ENCODE peak calls at places on chromosomes 3 and 15, in nine cellular contexts. One of them, this sample, is unnamed.

GRCh38 chr15:91067026-91067425 is 33.0 kb upstream of the SV2B start:
- DNase-seq in PC-3: peak; percentile 14
- DNase-seq in stomach: no peak
- DNase-seq in upper lobe of right lung: no peak
- DNase-seq in testis: no peak
- DNase-seq in MCF 10A: peak; percentile 93
- DNase-seq in prostate gland: no peak
- DNase-seq in cardiac fibroblast: peak; percentile 84
- DNase-seq in A549: no peak
- DNase-seq in this sample: no peak

GRCh38 chr3:141368062-141368924 is at the start of gene ZBTB38:
- DNase-seq in stomach: peak; percentile 93
- DNase-seq in upper lobe of right lung: peak; percentile 95
- DNase-seq in cardiac fibroblast: peak; percentile 99
- DNase-seq in A549: peak; percentile 98
- DNase-seq in testis: peak; percentile 93
- DNase-seq in MCF 10A: peak; percentile 95
- DNase-seq in PC-3: peak; percentile 89
- DNase-seq in prostate gland: peak; percentile 75
- DNase-seq in this sample: peak; percentile 31

GRCh38 chr3:4710191-4710590 is 217.0 kb downstream of the ITPR1 start:
- DNase-seq in A549: no peak
- DNase-seq in stomach: no peak
- DNase-seq in prostate gland: no peak
- DNase-seq in cardiac fibroblast: no peak
- DNase-seq in upper lobe of right lung: no peak
- DNase-seq in MCF 10A: no peak
- DNase-seq in testis: no peak
- DNase-seq in PC-3: no peak
- DNase-seq in this sample: no peak

GRCh38 chr3:150133293-150133692 is 162.6 kb upstream of the PFN2 start:
- DNase-seq in testis: no peak
- DNase-seq in PC-3: no peak
- DNase-seq in A549: no peak
- DNase-seq in prostate gland: no peak
- DNase-seq in upper lobe of right lung: no peak
- DNase-seq in MCF 10A: no peak
- DNase-seq in cardiac fibroblast: peak; percentile 56
- DNase-seq in stomach: no peak
- DNase-seq in this sample: no peak

GRCh38 chr3:30751610-30752299 is 142.7 kb downstream of the GADL1 start:
- DNase-seq in cardiac fibroblast: peak; percentile 72
- DNase-seq in testis: peak; percentile 28
- DNase-seq in A549: peak; percentile 36
- DNase-seq in stomach: peak; percentile 27
- DNase-seq in prostate gland: no peak
- DNase-seq in MCF 10A: peak; percentile 52
- DNase-seq in upper lobe of right lung: no peak
- DNase-seq in PC-3: peak; percentile 62
- DNase-seq in this sample: no peak

GRCh38 chr15:52018693-52019393 is at the start of gene MAPK6:
- DNase-seq in PC-3: peak; percentile 91
- DNase-seq in A549: peak; percentile 93
- DNase-seq in testis: peak; percentile 96
- DNase-seq in stomach: peak; percentile 97
- DNase-seq in upper lobe of right lung: peak; percentile 97
- DNase-seq in MCF 10A: peak; percentile 90
- DNase-seq in prostate gland: peak; percentile 93
- DNase-seq in cardiac fibroblast: peak; percentile 93
- DNase-seq in this sample: peak; percentile 86

GRCh38 chr15:64149424-64150235 is 1.9 kb upstream of the SNX22 start:
- DNase-seq in MCF 10A: peak; percentile 35
- DNase-seq in stomach: no peak
- DNase-seq in upper lobe of right lung: no peak
- DNase-seq in cardiac fibroblast: peak; percentile 48
- DNase-seq in PC-3: peak; percentile 31
- DNase-seq in prostate gland: no peak
- DNase-seq in A549: peak; percentile 61
- DNase-seq in testis: no peak
- DNase-seq in this sample: no peak

GRCh38 chr3:57557088-57557537 is 1.0 kb downstream of the PDE12 start:
- DNase-seq in prostate gland: no peak
- DNase-seq in MCF 10A: peak; percentile 48
- DNase-seq in stomach: peak; percentile 34
- DNase-seq in testis: peak; percentile 33
- DNase-seq in upper lobe of right lung: no peak
- DNase-seq in PC-3: peak; percentile 52
- DNase-seq in cardiac fibroblast: peak; percentile 60
- DNase-seq in A549: peak; percentile 26
- DNase-seq in this sample: no peak

GRCh38 chr3:161969867-161970266 is 473.3 kb downstream of the OTOL1 start:
- DNase-seq in MCF 10A: peak; percentile 11
- DNase-seq in stomach: no peak
- DNase-seq in upper lobe of right lung: no peak
- DNase-seq in A549: no peak
- DNase-seq in cardiac fibroblast: peak; percentile 36
- DNase-seq in testis: no peak
- DNase-seq in prostate gland: no peak
- DNase-seq in PC-3: peak; percentile 28
- DNase-seq in this sample: no peak

GRCh38 chr3:24237971-24238767 is 256.5 kb downstream of the THRB start:
- DNase-seq in MCF 10A: peak; percentile 85
- DNase-seq in upper lobe of right lung: no peak
- DNase-seq in PC-3: peak; percentile 92
- DNase-seq in A549: peak; percentile 78
- DNase-seq in testis: peak; percentile 72
- DNase-seq in cardiac fibroblast: peak; percentile 92
- DNase-seq in stomach: no peak
- DNase-seq in prostate gland: peak; percentile 69
- DNase-seq in this sample: no peak

GRCh38 chr3:8623741-8624140 is 20.9 kb downstream of the SSUH2 start:
- DNase-seq in PC-3: no peak
- DNase-seq in A549: no peak
- DNase-seq in MCF 10A: no peak
- DNase-seq in stomach: no peak
- DNase-seq in cardiac fibroblast: no peak
- DNase-seq in prostate gland: no peak
- DNase-seq in upper lobe of right lung: peak; percentile 40
- DNase-seq in testis: no peak
- DNase-seq in this sample: no peak

GRCh38 chr15:64897345-64897985 is 14.2 kb upstream of the ANKDD1A start:
- DNase-seq in testis: peak; percentile 93
- DNase-seq in A549: no peak
- DNase-seq in upper lobe of right lung: peak; percentile 77
- DNase-seq in PC-3: peak; percentile 49
- DNase-seq in cardiac fibroblast: peak; percentile 79
- DNase-seq in prostate gland: no peak
- DNase-seq in MCF 10A: peak; percentile 46
- DNase-seq in stomach: peak; percentile 74
- DNase-seq in this sample: no peak

GRCh38 chr3:41102053-41102556 is 97.2 kb upstream of the CTNNB1 start:
- DNase-seq in prostate gland: no peak
- DNase-seq in MCF 10A: peak; percentile 69
- DNase-seq in upper lobe of right lung: no peak
- DNase-seq in cardiac fibroblast: no peak
- DNase-seq in A549: peak; percentile 67
- DNase-seq in PC-3: peak; percentile 75
- DNase-seq in stomach: no peak
- DNase-seq in testis: no peak
- DNase-seq in this sample: no peak

GRCh38 chr3:186048119-186048518 is 60.8 kb downstream of the ETV5 start:
- DNase-seq in prostate gland: no peak
- DNase-seq in testis: no peak
- DNase-seq in upper lobe of right lung: no peak
- DNase-seq in A549: no peak
- DNase-seq in stomach: no peak
- DNase-seq in MCF 10A: no peak
- DNase-seq in PC-3: no peak
- DNase-seq in cardiac fibroblast: no peak
- DNase-seq in this sample: no peak

GRCh38 chr15:89371145-89372044 is 36.8 kb upstream of the POLG start:
- DNase-seq in MCF 10A: no peak
- DNase-seq in stomach: no peak
- DNase-seq in cardiac fibroblast: peak; percentile 18
- DNase-seq in prostate gland: no peak
- DNase-seq in PC-3: no peak
- DNase-seq in upper lobe of right lung: no peak
- DNase-seq in A549: no peak
- DNase-seq in testis: no peak
- DNase-seq in this sample: no peak

GRCh38 chr15:43329222-43329959 is 982 bp downstream of the LCMT2 start:
- DNase-seq in MCF 10A: no peak
- DNase-seq in upper lobe of right lung: no peak
- DNase-seq in cardiac fibroblast: peak; percentile 3
- DNase-seq in A549: no peak
- DNase-seq in prostate gland: peak; percentile 14
- DNase-seq in PC-3: no peak
- DNase-seq in testis: peak; percentile 17
- DNase-seq in stomach: peak; percentile 27
- DNase-seq in this sample: no peak

GRCh38 chr15:89628791-89629715 is 26.2 kb downstream of the KIF7 start:
- DNase-seq in cardiac fibroblast: no peak
- DNase-seq in testis: no peak
- DNase-seq in prostate gland: no peak
- DNase-seq in stomach: no peak
- DNase-seq in upper lobe of right lung: no peak
- DNase-seq in PC-3: no peak
- DNase-seq in A549: no peak
- DNase-seq in MCF 10A: no peak
- DNase-seq in this sample: no peak

GRCh38 chr15:93716615-93717221 is 514.6 kb upstream of the MCTP2 start:
- DNase-seq in MCF 10A: no peak
- DNase-seq in prostate gland: no peak
- DNase-seq in cardiac fibroblast: no peak
- DNase-seq in stomach: no peak
- DNase-seq in upper lobe of right lung: no peak
- DNase-seq in PC-3: no peak
- DNase-seq in A549: no peak
- DNase-seq in testis: no peak
- DNase-seq in this sample: no peak

GRCh38 chr15:89088605-89089315 is 504 bp downstream of the ABHD2 start:
- DNase-seq in upper lobe of right lung: peak; percentile 76
- DNase-seq in A549: no peak
- DNase-seq in PC-3: no peak
- DNase-seq in cardiac fibroblast: peak; percentile 43
- DNase-seq in stomach: peak; percentile 55
- DNase-seq in prostate gland: no peak
- DNase-seq in testis: no peak
- DNase-seq in MCF 10A: no peak
- DNase-seq in this sample: no peak

GRCh38 chr15:56215769-56216168 is 27.9 kb downstream of the RFX7 start:
- DNase-seq in testis: no peak
- DNase-seq in upper lobe of right lung: no peak
- DNase-seq in cardiac fibroblast: peak; percentile 78
- DNase-seq in prostate gland: no peak
- DNase-seq in A549: peak; percentile 17
- DNase-seq in MCF 10A: peak; percentile 10
- DNase-seq in PC-3: no peak
- DNase-seq in stomach: no peak
- DNase-seq in this sample: no peak

GRCh38 chr3:17481116-17481515 is 261.3 kb downstream of the TBC1D5 start:
- DNase-seq in PC-3: no peak
- DNase-seq in upper lobe of right lung: peak; percentile 50
- DNase-seq in A549: no peak
- DNase-seq in stomach: peak; percentile 91
- DNase-seq in prostate gland: peak; percentile 77
- DNase-seq in testis: no peak
- DNase-seq in MCF 10A: no peak
- DNase-seq in cardiac fibroblast: no peak
- DNase-seq in this sample: no peak

GRCh38 chr3:41526995-41527573 is 327.8 kb downstream of the CTNNB1 start:
- DNase-seq in cardiac fibroblast: no peak
- DNase-seq in prostate gland: no peak
- DNase-seq in PC-3: no peak
- DNase-seq in A549: no peak
- DNase-seq in stomach: no peak
- DNase-seq in testis: no peak
- DNase-seq in MCF 10A: no peak
- DNase-seq in upper lobe of right lung: no peak
- DNase-seq in this sample: no peak

GRCh38 chr15:34079904-34080303 is 21.8 kb downstream of the EMC7 start:
- DNase-seq in MCF 10A: no peak
- DNase-seq in A549: no peak
- DNase-seq in stomach: no peak
- DNase-seq in cardiac fibroblast: no peak
- DNase-seq in testis: no peak
- DNase-seq in prostate gland: no peak
- DNase-seq in upper lobe of right lung: no peak
- DNase-seq in PC-3: no peak
- DNase-seq in this sample: no peak
- TF ChIP-seq CTCF in MCF 10A: no peak
- TF ChIP-seq CTCF in A549: no peak
- TF ChIP-seq CTCF in stomach: no peak
- TF ChIP-seq CTCF in cardiac fibroblast: no peak
- TF ChIP-seq CTCF in testis: no peak
- TF ChIP-seq CTCF in prostate gland: no peak
- TF ChIP-seq CTCF in upper lobe of right lung: no peak
- TF ChIP-seq CTCF in PC-3: no peak
- TF ChIP-seq CTCF in this sample: no peak

DNA sequence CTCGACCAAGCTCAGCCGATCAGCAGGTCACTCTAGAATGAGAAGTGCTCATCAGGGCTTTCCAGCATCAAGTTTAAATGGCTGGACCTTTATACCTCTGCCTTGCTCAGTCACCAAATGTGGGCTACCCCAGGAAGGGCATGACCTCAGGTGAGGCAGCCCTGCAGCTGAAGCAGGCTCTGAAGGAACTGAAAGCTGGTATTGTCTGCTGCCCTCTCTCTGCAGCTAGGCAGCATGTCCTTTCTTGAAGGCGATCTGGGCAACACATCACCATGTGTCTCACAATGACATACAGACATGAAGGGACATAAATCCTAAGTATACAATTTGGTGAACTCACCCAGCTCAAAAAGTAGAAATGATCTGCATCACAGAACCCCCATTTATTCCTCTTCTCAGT is 38.7 kb upstream of the ARID3B start:
- DNase-seq in prostate gland: no peak
- DNase-seq in PC-3: no peak
- DNase-seq in MCF 10A: no peak
- DNase-seq in upper lobe of right lung: no peak
- DNase-seq in stomach: no peak
- DNase-seq in A549: no peak
- DNase-seq in testis: no peak
- DNase-seq in cardiac fibroblast: no peak
- DNase-seq in this sample: no peak
- TF ChIP-seq CTCF in prostate gland: no peak
- TF ChIP-seq CTCF in PC-3: no peak
- TF ChIP-seq CTCF in MCF 10A: no peak
- TF ChIP-seq CTCF in upper lobe of right lung: no peak
- TF ChIP-seq CTCF in stomach: no peak
- TF ChIP-seq CTCF in A549: no peak
- TF ChIP-seq CTCF in testis: no peak
- TF ChIP-seq CTCF in cardiac fibroblast: no peak
- TF ChIP-seq CTCF in this sample: no peak

GRCh38 chr15:70854669-70854976 is 666 bp upstream of the LARP6 start:
- DNase-seq in upper lobe of right lung: no peak
- DNase-seq in testis: no peak
- DNase-seq in PC-3: peak; percentile 62
- DNase-seq in A549: peak; percentile 55
- DNase-seq in stomach: no peak
- DNase-seq in MCF 10A: peak; percentile 31
- DNase-seq in cardiac fibroblast: peak; percentile 77
- DNase-seq in prostate gland: no peak
- DNase-seq in this sample: no peak
- TF ChIP-seq CTCF in upper lobe of right lung: no peak
- TF ChIP-seq CTCF in testis: no peak
- TF ChIP-seq CTCF in PC-3: peak; percentile 52
- TF ChIP-seq CTCF in A549: peak; percentile 40
- TF ChIP-seq CTCF in stomach: no peak
- TF ChIP-seq CTCF in MCF 10A: peak; percentile 21
- TF ChIP-seq CTCF in cardiac fibroblast: peak; percentile 18
- TF ChIP-seq CTCF in prostate gland: no peak
- TF ChIP-seq CTCF in this sample: no peak

GRCh38 chr15:32723171-32723948 is 5.6 kb downstream of the GREM1 start:
- DNase-seq in testis: no peak
- DNase-seq in A549: no peak
- DNase-seq in prostate gland: no peak
- DNase-seq in MCF 10A: no peak
- DNase-seq in cardiac fibroblast: no peak
- DNase-seq in stomach: no peak
- DNase-seq in upper lobe of right lung: no peak
- DNase-seq in PC-3: no peak
- DNase-seq in this sample: no peak
- TF ChIP-seq CTCF in testis: no peak
- TF ChIP-seq CTCF in A549: no peak
- TF ChIP-seq CTCF in prostate gland: no peak
- TF ChIP-seq CTCF in MCF 10A: no peak
- TF ChIP-seq CTCF in cardiac fibroblast: no peak
- TF ChIP-seq CTCF in stomach: no peak
- TF ChIP-seq CTCF in upper lobe of right lung: no peak
- TF ChIP-seq CTCF in PC-3: no peak
- TF ChIP-seq CTCF in this sample: no peak